ENCODE peak calls at places on chromosomes 3 and 15, in six cellular contexts. U is neural progenitor cell, L is BE2C, I is mesendoderm, B is ascending aorta, P is cardiac fibroblast. G is an unnamed sample.

GRCh38 chr3:126509565-126510322 is 7.8 kb downstream of the UROC1 start:
- DNase-seq in U (no peak), L (no peak), I (no peak), B (no peak), P (no peak), G (no peak)

GRCh38 chr3:154781595-154781994 is 298.5 kb upstream of the MME start:
- DNase-seq in U (no peak), L (no peak), I (peak), B (no peak), P (no peak), G (no peak)

GRCh38 chr3:88912294-88913014 is 195.0 kb upstream of the EPHA3 start:
- DNase-seq in U (peak), L (no peak), I (peak), B (no peak), P (no peak), G (peak)

GRCh38 chr15:56491110-56491722 is 26.3 kb upstream of the MNS1 start:
- DNase-seq in U (peak), L (peak), I (peak), B (no peak), P (peak), G (peak)

GRCh38 chr3:194099215-194099614 is 36.7 kb upstream of the HES1 start:
- DNase-seq in U (no peak), L (no peak), I (no peak), B (no peak), P (no peak), G (no peak)

GRCh38 chr3:149688122-149688757 is 30.4 kb upstream of the WWTR1 start:
- DNase-seq in U (no peak), L (no peak), I (peak), B (no peak), P (no peak), G (no peak)

GRCh38 chr3:129974451-129975331 is at the start of gene TRH:
- DNase-seq in U (peak), L (no peak), I (peak), B (no peak), P (peak), G (peak)

GRCh38 chr3:171878441-171879225 is 35.5 kb downstream of the TMEM212 start:
- DNase-seq in U (peak), L (no peak), I (peak), B (no peak), P (peak), G (no peak)

GRCh38 chr3:33063651-33064051 is 33.3 kb downstream of the GLB1 start:
- DNase-seq in U (no peak), L (no peak), I (no peak), B (no peak), P (peak), G (peak)

GRCh38 chr3:179653777-179654117 is 907 bp downstream of the USP13 start:
- DNase-seq in U (no peak), L (peak), I (no peak), B (no peak), P (no peak), G (peak)

GRCh38 chr3:136343873-136344281 is 93.7 kb downstream of the PCCB start:
- DNase-seq in U (no peak), L (peak), I (peak), B (peak), P (peak), G (no peak)

GRCh38 chr3:10524270-10524669 is 18.9 kb upstream of the ATP2B2 start:
- DNase-seq in U (no peak), L (no peak), I (no peak), B (no peak), P (no peak), G (peak)

GRCh38 chr15:79192462-79193036 is 90.0 kb upstream of the ANKRD34C start:
- DNase-seq in U (no peak), L (no peak), I (no peak), B (no peak), P (no peak), G (no peak)

GRCh38 chr3:46334911-46335478 is 18.9 kb upstream of the CCR2 start:
- DNase-seq in U (no peak), L (no peak), I (no peak), B (no peak), P (peak), G (no peak)

GRCh38 chr3:138939563-138940241 is 7.2 kb downstream of the FOXL2 start:
- DNase-seq in U (peak), L (no peak), I (peak), B (no peak), P (no peak), G (peak)

GRCh38 chr3:24686764-24687163 is 192.1 kb upstream of the THRB start:
- DNase-seq in U (no peak), L (no peak), I (no peak), B (no peak), P (peak), G (no peak)

GRCh38 chr3:158781859-158782258 is 20.0 kb upstream of the MFSD1 start:
- DNase-seq in U (no peak), L (no peak), I (no peak), B (no peak), P (no peak), G (no peak)

GRCh38 chr3:129575987-129576364 is 30.5 kb downstream of the PLXND1 start:
- DNase-seq in U (peak), L (no peak), I (no peak), B (no peak), P (no peak), G (peak)

GRCh38 chr3:134361162-134361831 is 12.9 kb downstream of the AMOTL2 start:
- DNase-seq in U (no peak), L (no peak), I (no peak), B (no peak), P (no peak), G (peak)

GRCh38 chr3:134363381-134363755 is 10.9 kb downstream of the AMOTL2 start:
- DNase-seq in U (no peak), L (no peak), I (no peak), B (no peak), P (no peak), G (no peak)

GRCh38 chr3:134364061-134364935 is 9.9 kb downstream of the AMOTL2 start:
- DNase-seq in U (peak), L (peak), I (peak), B (peak), P (peak), G (peak)

GRCh38 chr3:134362221-134362620 is 12.0 kb downstream of the AMOTL2 start:
- DNase-seq in U (no peak), L (no peak), I (no peak), B (no peak), P (no peak), G (peak)

DNA sequence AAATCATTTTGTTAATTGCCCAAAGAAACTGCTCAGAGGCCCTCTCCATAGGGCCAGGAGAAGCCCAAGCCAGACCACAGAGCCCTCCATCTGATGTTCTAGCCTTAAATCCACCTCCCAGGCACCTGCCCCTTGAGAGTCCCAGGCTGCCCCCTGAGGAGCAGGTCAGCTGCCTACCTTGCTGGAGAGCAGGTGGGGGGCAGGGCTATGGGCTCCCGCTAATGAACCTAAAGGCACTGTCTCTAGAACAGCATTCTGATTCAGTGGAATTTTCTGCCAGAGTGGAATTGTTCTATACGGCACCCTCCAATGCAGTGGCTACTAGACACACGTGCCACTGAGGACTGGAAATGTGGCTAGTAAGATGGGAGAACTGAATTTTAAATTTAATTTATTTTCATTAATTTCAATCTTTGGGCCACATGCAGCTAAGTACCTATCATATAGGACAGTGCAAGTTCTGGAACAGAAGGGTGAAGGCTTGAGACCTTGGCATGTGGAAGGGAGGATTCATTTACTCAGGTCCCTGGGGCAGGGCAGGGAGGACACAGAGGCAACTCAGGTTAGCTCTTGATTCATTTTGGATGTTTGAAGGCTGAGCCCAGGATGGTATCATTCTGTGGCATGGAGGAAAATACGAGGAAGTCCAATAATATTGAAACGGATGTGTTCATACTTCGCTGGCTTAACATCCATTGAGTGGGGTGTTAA is 11.4 kb downstream of the AMOTL2 start:
- DNase-seq in U (no peak), L (no peak), I (no peak), B (no peak), P (no peak), G (peak)
- H3K4me3 ChIP-seq in U (no peak), L (no peak), I (no peak), B (peak), P (no peak), G (no peak)

GRCh38 chr15:45116482-45117326 is 2.6 kb downstream of the DUOXA2 start:
- DNase-seq in U (peak), L (no peak), I (no peak), B (no peak), P (no peak), G (no peak)
- H3K4me3 ChIP-seq in U (no peak), L (no peak), I (no peak), B (peak), P (no peak), G (no peak)

GRCh38 chr15:59812889-59813288 is 123.8 kb upstream of the BNIP2 start:
- DNase-seq in U (no peak), L (no peak), I (peak), B (no peak), P (no peak), G (no peak)
- H3K4me3 ChIP-seq in U (no peak), L (no peak), I (no peak), B (no peak), P (no peak), G (no peak)

GRCh38 chr3:156554515-156554841 is 439 bp downstream of the SSR3 start:
- DNase-seq in U (no peak), L (no peak), I (no peak), B (no peak), P (no peak), G (no peak)

GRCh38 chr3:156551261-156551660 is 3.7 kb downstream of the SSR3 start:
- DNase-seq in U (no peak), L (peak), I (peak), B (no peak), P (peak), G (no peak)

GRCh38 chr3:156553705-156554356 is 1.1 kb downstream of the SSR3 start:
- DNase-seq in U (no peak), L (no peak), I (peak), B (no peak), P (peak), G (peak)

GRCh38 chr3:156551746-156552145 is 3.2 kb downstream of the SSR3 start:
- DNase-seq in U (no peak), L (no peak), I (peak), B (no peak), P (peak), G (no peak)

DNA sequence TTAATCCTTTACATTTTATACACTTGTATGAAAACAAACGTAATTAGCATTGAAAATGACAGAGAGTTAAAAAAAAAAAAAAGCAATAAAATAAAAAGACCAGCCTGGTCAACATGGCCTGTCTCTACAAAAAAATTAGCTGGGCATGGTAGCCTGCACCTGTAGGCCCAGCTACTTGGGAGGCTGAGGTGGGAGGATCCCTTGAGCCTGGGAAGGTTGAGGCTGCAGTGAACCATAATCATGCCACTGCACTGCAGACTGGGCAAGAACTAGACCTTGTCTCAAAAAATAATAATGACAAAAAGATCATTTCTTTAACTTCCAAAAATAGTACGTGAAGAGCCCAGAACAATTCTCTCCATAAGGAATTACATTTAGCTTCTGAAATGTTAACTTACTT is 1.9 kb downstream of the SSR3 start:
- DNase-seq in U (no peak), L (no peak), I (no peak), B (no peak), P (no peak), G (no peak)
- H3K4me3 ChIP-seq in U (peak), L (peak), I (no peak), B (no peak), P (no peak), G (peak)